ENCODE peak calls at places on chromosomes 12 and 14, in six cellular contexts. One of them, this sample, is unnamed.

GRCh38 chr12:121801601-121802484 is 2.0 kb upstream of the SETD1B start:
- DNase-seq in HEK293T: no peak
- DNase-seq in left ventricle myocardium inferior: no peak
- DNase-seq in A549: no peak
- DNase-seq in SK-N-SH: no peak
- DNase-seq in Caki2: no peak
- DNase-seq in this sample: no peak

GRCh38 chr12:16350682-16351081 is 3.2 kb downstream of the MGST1 start:
- DNase-seq in HEK293T: no peak
- DNase-seq in left ventricle myocardium inferior: no peak
- DNase-seq in A549: peak
- DNase-seq in SK-N-SH: no peak
- DNase-seq in Caki2: peak
- DNase-seq in this sample: peak

GRCh38 chr12:6538420-6539275 is 4.3 kb downstream of the GAPDH start:
- DNase-seq in HEK293T: peak
- DNase-seq in left ventricle myocardium inferior: no peak
- DNase-seq in A549: peak
- DNase-seq in SK-N-SH: peak
- DNase-seq in Caki2: peak
- DNase-seq in this sample: no peak

GRCh38 chr14:50545618-50546017 is 13.2 kb upstream of the MAP4K5 start:
- DNase-seq in HEK293T: no peak
- DNase-seq in left ventricle myocardium inferior: no peak
- DNase-seq in A549: no peak
- DNase-seq in SK-N-SH: no peak
- DNase-seq in Caki2: no peak
- DNase-seq in this sample: no peak

GRCh38 chr12:32024884-32025599 is 65.8 kb downstream of the RESF1 start:
- DNase-seq in HEK293T: no peak
- DNase-seq in left ventricle myocardium inferior: no peak
- DNase-seq in A549: no peak
- DNase-seq in SK-N-SH: no peak
- DNase-seq in Caki2: no peak
- DNase-seq in this sample: no peak

GRCh38 chr14:52547526-52547925 is 4.8 kb downstream of the TXNDC16 start:
- DNase-seq in HEK293T: no peak
- DNase-seq in left ventricle myocardium inferior: no peak
- DNase-seq in A549: no peak
- DNase-seq in SK-N-SH: peak
- DNase-seq in Caki2: no peak
- DNase-seq in this sample: no peak

GRCh38 chr14:68230941-68231717 is 411.6 kb downstream of the RAD51B start:
- DNase-seq in HEK293T: no peak
- DNase-seq in left ventricle myocardium inferior: no peak
- DNase-seq in A549: peak
- DNase-seq in SK-N-SH: no peak
- DNase-seq in Caki2: peak
- DNase-seq in this sample: no peak

GRCh38 chr14:101466456-101467180 is 94.7 kb upstream of the DIO3 start:
- DNase-seq in HEK293T: no peak
- DNase-seq in left ventricle myocardium inferior: no peak
- DNase-seq in A549: no peak
- DNase-seq in SK-N-SH: no peak
- DNase-seq in Caki2: no peak
- DNase-seq in this sample: no peak

GRCh38 chr12:50211392-50212070 is 44.4 kb upstream of the CERS5 start:
- DNase-seq in HEK293T: no peak
- DNase-seq in left ventricle myocardium inferior: no peak
- DNase-seq in A549: peak
- DNase-seq in SK-N-SH: no peak
- DNase-seq in Caki2: no peak
- DNase-seq in this sample: no peak

GRCh38 chr12:104573-105081 is 38.1 kb downstream of the IQSEC3 start:
- DNase-seq in HEK293T: peak
- DNase-seq in left ventricle myocardium inferior: no peak
- DNase-seq in A549: no peak
- DNase-seq in SK-N-SH: no peak
- DNase-seq in Caki2: no peak
- DNase-seq in this sample: no peak

GRCh38 chr12:114440450-114441383 is 34.8 kb upstream of the TBX5 start:
- DNase-seq in HEK293T: no peak
- DNase-seq in left ventricle myocardium inferior: no peak
- DNase-seq in A549: no peak
- DNase-seq in SK-N-SH: no peak
- DNase-seq in Caki2: no peak
- DNase-seq in this sample: no peak

GRCh38 chr12:92629349-92630065 is 73.3 kb upstream of the PLEKHG7 start:
- DNase-seq in HEK293T: peak
- DNase-seq in left ventricle myocardium inferior: no peak
- DNase-seq in A549: no peak
- DNase-seq in SK-N-SH: no peak
- DNase-seq in Caki2: peak
- DNase-seq in this sample: no peak

GRCh38 chr12:52914722-52915121 is 9.8 kb upstream of the KRT8 start:
- DNase-seq in HEK293T: no peak
- DNase-seq in left ventricle myocardium inferior: no peak
- DNase-seq in A549: no peak
- DNase-seq in SK-N-SH: no peak
- DNase-seq in Caki2: no peak
- DNase-seq in this sample: no peak

GRCh38 chr12:47561746-47562145 is 144.1 kb downstream of the RPAP3 start:
- DNase-seq in HEK293T: no peak
- DNase-seq in left ventricle myocardium inferior: no peak
- DNase-seq in A549: no peak
- DNase-seq in SK-N-SH: no peak
- DNase-seq in Caki2: no peak
- DNase-seq in this sample: no peak

GRCh38 chr12:117857632-117858274 is 111.0 kb downstream of the KSR2 start:
- DNase-seq in HEK293T: peak
- DNase-seq in left ventricle myocardium inferior: no peak
- DNase-seq in A549: peak
- DNase-seq in SK-N-SH: peak
- DNase-seq in Caki2: peak
- DNase-seq in this sample: peak